ENCODE peak calls at places on chromosomes 1 and 21, in four cellular contexts. W is stimulated activated CD4-positive, alpha-beta T cell treated with anti-CD3 and anti-CD28 coated beads, Interleukin-2, amount 100 ng/mL, for 48 hours; S is iris pigment epithelial cell; M is HFF-Myc. X is an unnamed sample.

GRCh38 chr1:52695627-52696026 is 2.5 kb downstream of the COA7 start:
- DNase-seq in W (no peak), M (no peak), S (no peak), X (no peak)

GRCh38 chr1:55188909-55189308 is 26.3 kb downstream of the USP24 start:
- DNase-seq in W (no peak), M (no peak), S (no peak), X (no peak)

GRCh38 chr1:114510235-114511047 is 562 bp downstream of the TRIM33 start:
- DNase-seq in W (peak; percentile 8), M (no peak), S (peak; percentile 39), X (peak; percentile 38)

GRCh38 chr1:156572663-156573018 is 276 bp upstream of the IQGAP3 start:
- DNase-seq in S (no peak), W (no peak), M (no peak), X (no peak)

GRCh38 chr1:197024460-197024859 is 42.6 kb downstream of the F13B start:
- DNase-seq in S (peak; percentile 29), W (no peak), M (no peak), X (no peak)

GRCh38 chr1:32774950-32775634 is 42.1 kb downstream of the YARS1 start:
- DNase-seq in M (peak; percentile 59), S (peak; percentile 54), W (no peak), X (no peak)

GRCh38 chr1:234907585-234908457 is 220.8 kb downstream of the TOMM20 start:
- DNase-seq in S (peak; percentile 57), W (no peak), M (peak; percentile 89), X (no peak)

GRCh38 chr21:43734830-43735229 is 15.9 kb downstream of the PDXK start:
- DNase-seq in S (peak; percentile 59), W (no peak), M (no peak), X (no peak)

GRCh38 chr21:17513214-17514123 is 626 bp downstream of the CXADR start:
- DNase-seq in S (peak; percentile 54), M (no peak), W (peak; percentile 5), X (no peak)

GRCh38 chr1:156435551-156436318 is 64.8 kb downstream of the MEF2D start:
- DNase-seq in S (peak; percentile 6), M (no peak), W (no peak), X (no peak)

X was measured in progenitor cell of endocrine pancreas.